ENCODE peak calls at places on chromosomes 6 and 20, in six cellular contexts. E is tibial artery; Q is foreskin keratinocyte; X is neuronal stem cell; O is CD4-positive, alpha-beta memory T cell; P is ovary. B is an unnamed sample.

GRCh38 chr6:40543133-40543532 is 44.0 kb downstream of the LRFN2 start:
- DNase-seq in O (no peak), Q (peak; percentile 38), P (no peak), X (no peak), E (no peak), B (no peak)

GRCh38 chr6:257031-257725 is 35.1 kb upstream of the DUSP22 start:
- DNase-seq in Q (peak; percentile 25), X (no peak), E (no peak), O (no peak), P (no peak), B (no peak)

GRCh38 chr6:153024401-153025017 is 22.0 kb upstream of the MTRF1L start:
- DNase-seq in E (no peak), X (peak; percentile 38), Q (no peak), P (no peak), O (peak; percentile 61), B (peak; percentile 62)

GRCh38 chr6:149964243-149965190 is 774 bp downstream of the ULBP1 start:
- DNase-seq in P (no peak), X (no peak), Q (peak; percentile 10), E (no peak), O (peak; percentile 22), B (peak; percentile 41)

GRCh38 chr20:41512624-41513023 is 105.6 kb downstream of the CHD6 start:
- DNase-seq in X (no peak), P (no peak), O (no peak), E (no peak), Q (no peak), B (no peak)

GRCh38 chr6:52416629-52417151 is 3.5 kb upstream of the EFHC1 start:
- DNase-seq in P (no peak), O (peak; percentile 76), E (no peak), Q (peak; percentile 39), X (peak; percentile 69), B (peak; percentile 62)

GRCh38 chr6:2126351-2126750 is 119.1 kb downstream of the GMDS start:
- DNase-seq in E (no peak), P (no peak), O (no peak), X (no peak), Q (no peak), B (no peak)

GRCh38 chr6:7136859-7137334 is 29.1 kb downstream of the RREB1 start:
- DNase-seq in E (no peak), O (no peak), Q (no peak), X (no peak), P (no peak), B (no peak)

GRCh38 chr6:114997813-114998292 is 655.0 kb upstream of the HS3ST5 start:
- DNase-seq in P (no peak), O (no peak), X (no peak), Q (no peak), E (no peak), B (no peak)

GRCh38 chr6:41157323-41157722 is 3.2 kb upstream of the TREML1 start:
- DNase-seq in Q (no peak), P (no peak), E (peak; percentile 22), O (no peak), X (no peak), B (no peak)

GRCh38 chr6:29981211-29981812 is 39.0 kb downstream of the HLA-A start:
- DNase-seq in P (no peak), Q (no peak), O (no peak), E (no peak), X (no peak), B (no peak)

GRCh38 chr20:14992961-14993360 is 655.5 kb upstream of the FLRT3 start:
- DNase-seq in O (no peak), Q (no peak), P (no peak), E (no peak), X (no peak), B (no peak)

GRCh38 chr6:80439721-80440488 is 333.4 kb downstream of the BCKDHB start:
- DNase-seq in P (no peak), E (no peak), Q (peak; percentile 76), O (no peak), X (no peak), B (no peak)

GRCh38 chr6:167737205-167737830 is 89.4 kb upstream of the AFDN start:
- DNase-seq in P (peak; percentile 30), O (no peak), Q (no peak), X (no peak), E (no peak), B (no peak)

DNA sequence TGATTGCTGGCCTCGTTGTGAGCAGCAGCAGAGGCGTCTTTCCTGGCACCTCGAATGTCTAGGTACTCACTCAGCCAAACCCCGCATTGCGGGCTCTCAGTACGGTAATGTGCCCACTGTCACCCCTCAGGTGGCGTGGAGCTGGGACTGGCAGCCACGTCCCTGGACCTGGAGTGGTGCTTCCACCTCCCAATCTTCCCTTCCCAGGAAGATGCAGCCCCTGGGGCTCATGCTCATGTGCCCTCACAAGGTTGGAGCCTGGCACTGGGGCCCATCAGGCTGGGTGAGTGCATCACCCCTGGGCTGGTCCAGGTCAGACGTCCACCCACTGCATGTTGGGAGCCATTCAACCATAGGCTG is 75.7 kb downstream of the TCP11 start:
- DNase-seq in P (no peak), X (no peak), E (no peak), O (no peak), Q (no peak), B (no peak)
- H3K4me1 ChIP-seq in P (no peaks in the 10 kb centered on the region), X (peaks cover 8% of the 10 kb centered on the region), E (no peaks in the 10 kb centered on the region), O (no peaks in the 10 kb centered on the region), Q (no peaks in the 10 kb centered on the region), B (peaks cover 10% of the 10 kb centered on the region)

DNA sequence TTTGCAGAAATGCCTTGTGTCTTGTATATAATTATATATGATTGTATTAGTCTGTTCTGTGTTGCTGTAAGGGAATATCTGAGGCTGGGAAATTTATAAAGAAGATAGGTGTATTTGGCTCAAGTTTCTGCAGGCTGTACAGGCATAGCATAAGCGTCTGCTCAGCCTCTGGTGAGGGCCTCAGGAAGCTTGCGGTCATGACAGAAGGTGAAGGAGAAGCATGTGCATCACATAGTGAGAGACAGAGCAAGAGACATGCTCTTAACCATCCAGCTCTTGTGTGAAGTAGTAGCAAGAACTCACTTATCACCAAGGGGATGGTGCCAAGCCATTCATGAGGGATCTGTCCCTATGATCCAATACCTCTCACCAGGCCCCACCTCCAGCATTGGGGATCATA is 6.5 kb downstream of the DCBLD1 start:
- DNase-seq in Q (no peak), P (no peak), E (no peak), O (no peak), X (no peak), B (no peak)
- H3K4me1 ChIP-seq in Q (peaks cover 22% of the 10 kb centered on the region), P (peaks cover 1% of the 10 kb centered on the region), E (peaks cover 9% of the 10 kb centered on the region), O (peaks cover under 1% of the 10 kb centered on the region), X (no peaks in the 10 kb centered on the region), B (peaks cover 15% of the 10 kb centered on the region)

DNA sequence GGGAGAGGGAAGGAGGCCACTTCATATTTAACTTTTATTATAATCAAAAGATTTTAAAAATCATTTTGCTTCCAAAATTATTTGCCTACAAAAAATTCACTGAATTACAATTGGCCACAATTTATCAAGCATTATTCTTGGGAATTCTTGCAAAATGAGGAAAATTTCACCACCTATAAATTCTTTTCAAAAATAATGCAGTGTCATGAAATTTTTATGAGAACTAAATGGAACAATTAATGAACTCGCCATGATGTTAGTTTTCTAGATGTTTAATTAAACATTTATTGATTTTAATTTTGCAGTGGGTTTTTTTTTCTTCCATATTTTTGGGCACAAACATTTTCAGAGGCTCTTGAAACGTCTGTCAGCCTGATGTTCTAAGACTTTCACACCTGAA is 5.8 kb upstream of the ZBP1 start:
- DNase-seq in O (no peak), E (no peak), P (no peak), Q (no peak), X (no peak), B (no peak)
- H3K4me1 ChIP-seq in O (peaks cover 74% of the 10 kb centered on the region), E (peaks cover 12% of the 10 kb centered on the region), P (no peaks in the 10 kb centered on the region), Q (peaks cover 24% of the 10 kb centered on the region), X (peaks cover 1% of the 10 kb centered on the region), B (no peaks in the 10 kb centered on the region)

DNA sequence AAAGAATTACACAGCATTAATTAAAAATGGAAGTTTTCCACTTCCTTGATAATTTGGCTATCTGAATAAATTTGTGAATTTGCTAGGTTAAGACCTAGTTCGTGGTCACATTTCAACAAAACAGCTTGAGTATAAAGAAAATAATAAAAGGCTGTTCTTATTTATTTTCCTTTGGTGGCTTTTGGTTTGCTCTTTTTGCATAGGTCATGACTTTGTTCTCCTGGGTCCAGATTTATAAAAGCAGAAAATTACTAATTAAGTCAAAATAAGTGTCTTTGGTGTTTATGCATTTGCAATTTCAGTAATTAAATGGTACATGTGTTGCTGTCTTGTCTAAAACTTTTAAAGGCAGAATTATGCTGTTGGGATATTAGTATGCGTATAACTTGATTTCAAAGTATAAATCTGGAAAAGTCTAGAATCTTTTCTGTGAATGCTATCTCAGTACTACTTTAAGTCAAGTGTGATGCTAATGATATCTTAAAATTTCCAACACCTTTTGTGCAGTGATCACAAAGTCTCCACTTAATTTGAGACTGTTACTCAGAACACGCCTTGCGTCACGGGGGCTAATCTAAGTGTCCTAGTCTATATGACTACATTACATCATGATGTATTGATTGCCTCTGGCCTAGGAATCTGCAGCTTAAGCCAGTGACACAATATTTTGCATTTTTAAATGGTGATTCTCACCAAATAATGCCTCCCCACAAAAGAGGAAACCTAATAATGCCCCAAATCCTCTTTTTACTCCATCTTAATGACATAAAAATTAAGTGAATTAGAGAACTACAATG is 41.0 kb downstream of the GNAS start:
- DNase-seq in X (no peak), O (no peak), Q (no peak), E (no peak), P (no peak), B (peak; percentile 45)
- H3K4me1 ChIP-seq in X (peaks cover 24% of the 10 kb centered on the region), O (peaks cover 47% of the 10 kb centered on the region), Q (peaks cover 24% of the 10 kb centered on the region), E (peaks cover 60% of the 10 kb centered on the region), P (peaks cover 7% of the 10 kb centered on the region), B (peaks cover 25% of the 10 kb centered on the region)

GRCh38 chr6:16729744-16730143 is 31.5 kb downstream of the ATXN1 start:
- DNase-seq in O (no peak), X (no peak), E (no peak), Q (no peak), P (no peak), B (no peak)

GRCh38 chr6:16729183-16729696 is 32.0 kb downstream of the ATXN1 start:
- DNase-seq in X (no peak), E (no peak), O (no peak), P (no peak), Q (no peak), B (no peak)

GRCh38 chr6:16725145-16725864 is 36.0 kb downstream of the ATXN1 start:
- DNase-seq in X (no peak), P (no peak), E (no peak), O (no peak), Q (no peak), B (no peak)

GRCh38 chr6:16728513-16729182 is 32.6 kb downstream of the ATXN1 start:
- DNase-seq in E (no peak), X (no peak), Q (no peak), O (no peak), P (no peak), B (no peak)

GRCh38 chr6:16727996-16728395 is 33.3 kb downstream of the ATXN1 start:
- DNase-seq in E (no peak), Q (no peak), O (no peak), P (no peak), X (no peak), B (no peak)
- H3K4me1 ChIP-seq in E (peaks cover 85% of the 10 kb centered on the region), Q (peaks cover 37% of the 10 kb centered on the region), O (peaks cover 61% of the 10 kb centered on the region), P (peaks cover 10% of the 10 kb centered on the region), X (peaks cover 4% of the 10 kb centered on the region), B (peaks cover 25% of the 10 kb centered on the region)

B was measured in HAP-1.